ENCODE peak calls at places on chromosomes 7 and 10, in eight cellular contexts. F, R, P, N, D, S, V and U are unnamed samples.
A peak's percentile ranks its signal among the peaks of the same experiment; 100 is the strongest.

GRCh38 chr10:60549686-60550085 is 160.0 kb upstream of the ANK3 start:
- DNase-seq in F (no peak), D (no peak), S (no peak), N (no peak), R (peak; percentile 44), P (no peak), V (no peak), U (no peak)

GRCh38 chr7:16564909-16565426 is 38.3 kb downstream of the LRRC72 start:
- DNase-seq in F (no peak), D (peak; percentile 18), R (peak; percentile 87), V (no peak), P (no peak), S (no peak), N (no peak), U (peak; percentile 15)

GRCh38 chr10:17685227-17685840 is 41.4 kb downstream of the STAM start:
- DNase-seq in P (no peak), N (no peak), F (no peak), D (no peak), S (no peak), V (no peak), R (no peak), U (no peak)

GRCh38 chr7:142425281-142425680 is 167.4 kb upstream of the PRSS58 start:
- DNase-seq in R (no peak), P (no peak), D (no peak), F (no peak), N (no peak), V (no peak), S (no peak), U (no peak)

GRCh38 chr7:95904099-95904498 is 131.7 kb downstream of the DYNC1I1 start:
- DNase-seq in F (no peak), D (no peak), P (no peak), S (no peak), V (no peak), R (no peak), N (no peak), U (no peak)

GRCh38 chr7:9407816-9408215 is 974.4 kb downstream of the NXPH1 start:
- DNase-seq in D (no peak), S (no peak), R (no peak), N (no peak), P (no peak), F (no peak), V (no peak), U (no peak)

GRCh38 chr10:88664142-88664541 is at the start of gene LIPF:
- DNase-seq in D (no peak), V (no peak), P (no peak), S (no peak), R (no peak), F (no peak), N (no peak), U (no peak)

GRCh38 chr7:16114071-16114470 is 307.3 kb downstream of the CRPPA start:
- DNase-seq in N (no peak), F (no peak), P (no peak), S (no peak), V (no peak), D (no peak), R (no peak), U (no peak)

GRCh38 chr7:27245798-27246691 is 3.4 kb downstream of the EVX1 start:
- DNase-seq in P (no peak), D (no peak), R (peak; percentile 71), F (no peak), V (no peak), N (no peak), S (peak; percentile 86), U (no peak)

GRCh38 chr10:133159950-133160812 is at the start of gene KNDC1:
- DNase-seq in N (no peak), F (no peak), S (peak; percentile 81), P (peak; percentile 50), V (no peak), R (peak; percentile 75), D (no peak), U (no peak)

GRCh38 chr10:50409965-50410811 is 158.9 kb upstream of the ASAH2 start:
- DNase-seq in D (peak; percentile 16), S (no peak), V (no peak), R (peak; percentile 31), N (no peak), P (no peak), F (no peak), U (no peak)

GRCh38 chr7:102849079-102849478 is 63.7 kb upstream of the LRRC17 start:
- DNase-seq in N (no peak), R (no peak), D (no peak), F (no peak), S (no peak), P (no peak), V (no peak), U (no peak)

GRCh38 chr7:37882086-37882485 is 33.7 kb downstream of the NME8 start:
- DNase-seq in F (no peak), S (no peak), V (no peak), N (no peak), P (no peak), R (no peak), D (no peak), U (no peak)

GRCh38 chr7:803243-803635 is 29.0 kb upstream of the SUN1 start:
- DNase-seq in P (no peak), N (no peak), R (no peak), V (no peak), D (no peak), F (no peak), S (no peak), U (no peak)

GRCh38 chr7:801940-802364 is 30.3 kb upstream of the SUN1 start:
- DNase-seq in P (peak; percentile 65), N (no peak), V (no peak), R (no peak), F (peak; percentile 70), S (no peak), D (no peak), U (no peak)

GRCh38 chr7:802500-803242 is 29.6 kb upstream of the SUN1 start:
- DNase-seq in R (no peak), N (no peak), P (no peak), V (no peak), S (no peak), D (no peak), F (no peak), U (no peak)

GRCh38 chr7:794671-795329 is 37.5 kb upstream of the SUN1 start:
- DNase-seq in N (no peak), P (no peak), F (no peak), R (no peak), V (no peak), D (no peak), S (no peak), U (no peak)

DNA sequence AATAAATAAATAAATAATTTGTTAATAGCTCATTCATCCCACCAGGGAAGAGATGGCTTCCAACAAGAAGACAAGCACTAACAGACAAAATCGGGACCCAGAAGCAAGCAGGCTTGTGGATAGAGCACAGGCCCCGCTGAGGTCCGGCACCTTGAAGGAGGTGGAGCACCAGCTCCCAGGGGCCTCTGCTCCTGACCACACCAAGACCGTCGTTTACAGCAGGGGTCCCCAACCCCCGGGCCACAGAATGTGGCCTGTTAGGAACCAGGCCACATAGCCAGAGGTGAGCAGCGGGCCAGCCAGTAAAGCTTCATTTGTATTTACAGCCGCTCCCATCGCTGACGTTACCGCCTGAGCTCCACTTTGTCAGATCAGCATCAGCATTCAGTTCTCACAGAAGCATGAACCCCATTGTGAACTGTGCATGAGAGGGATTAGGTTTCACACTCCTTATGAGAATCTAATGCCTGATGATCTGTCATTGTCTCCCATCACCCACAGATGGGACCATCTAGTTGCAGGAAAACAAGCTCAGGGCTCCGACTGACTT is 33.3 kb upstream of the SUN1 start:
- DNase-seq in V (no peak), R (no peak), P (no peak), N (no peak), D (no peak), F (no peak), S (no peak), U (no peak)
- H3K27ac ChIP-seq in V (no peak overlapping the region), R (no peak overlapping the region), P (no peak overlapping the region), N (peak overlapping the region; percentile 84), D (no peak overlapping the region), F (peak overlapping the region; percentile 91), S (no peak overlapping the region), U (no peak overlapping the region)

DNA sequence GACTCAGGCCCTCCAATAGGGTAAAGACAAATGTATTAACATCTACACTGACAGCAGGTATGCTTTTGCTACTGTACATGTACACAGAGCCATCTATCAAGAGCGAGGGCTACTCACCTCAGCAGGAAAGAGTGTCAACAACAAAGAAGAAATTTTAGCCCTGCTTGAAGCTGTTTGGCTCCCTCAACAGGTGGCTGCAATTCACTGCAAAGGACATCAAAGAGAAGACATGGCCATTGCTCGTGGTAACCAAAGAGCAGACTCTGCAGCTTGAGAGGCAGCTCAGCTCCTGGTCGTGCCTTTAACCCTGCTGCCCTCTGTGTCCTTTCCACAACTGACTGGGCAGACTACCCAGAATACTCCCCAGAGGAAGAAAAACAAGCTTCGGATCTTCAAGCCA is 5.1 kb downstream of the AKR1B15 start:
- DNase-seq in N (no peak), S (peak; percentile 68), P (peak; percentile 39), R (peak; percentile 68), D (no peak), V (no peak), F (no peak), U (no peak)
- TF ChIP-seq CTCF in N (no peak), S (peak; percentile 72), P (peak; percentile 65), R (peak; percentile 78), D (peak; percentile 49), V (no peak), F (no peak), U (no peak)

GRCh38 chr10:30056767-30057355 is 2.5 kb downstream of the JCAD start:
- DNase-seq in V (no peak), F (no peak), D (no peak), S (peak; percentile 77), N (no peak), R (peak; percentile 61), P (no peak), U (no peak)
- H3K4me3 ChIP-seq in V (peak overlapping the region; percentile 83), F (no peak overlapping the region), D (no peak overlapping the region), S (peak overlapping the region; percentile 84), N (no peak overlapping the region), R (no peak overlapping the region), P (no peak overlapping the region), U (peak overlapping the region; percentile 85)

DNA sequence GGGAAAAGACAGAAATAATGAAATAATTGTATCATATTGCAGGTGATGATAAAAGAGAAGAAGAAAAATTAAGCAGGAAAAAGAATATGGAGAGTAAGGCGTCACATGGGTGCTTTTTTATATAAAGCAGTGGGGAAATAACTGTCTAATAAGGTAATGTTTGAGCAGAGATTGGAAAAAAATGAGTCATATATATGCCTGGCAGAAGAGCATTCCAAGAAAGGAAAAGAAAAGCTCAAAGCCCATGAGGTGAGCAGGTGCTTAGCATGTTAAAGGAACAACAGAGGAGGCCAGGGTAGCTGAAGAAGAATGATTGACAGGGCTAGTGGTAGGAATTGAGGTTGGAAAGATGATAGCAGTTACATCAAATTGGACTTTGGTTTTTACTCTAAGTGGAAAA is 739.5 kb downstream of the SORCS1 start:
- DNase-seq in V (no peak), S (no peak), D (no peak), R (no peak), F (no peak), N (no peak), P (no peak), U (no peak)
- H3K27ac ChIP-seq in V (no peak overlapping the region), S (no peak overlapping the region), D (peak overlapping the region; percentile 74), R (no peak overlapping the region), F (no peak overlapping the region), N (no peak overlapping the region), P (no peak overlapping the region), U (no peak overlapping the region)

GRCh38 chr10:120552262-120552661 is 95.2 kb downstream of the PLPP4 start:
- DNase-seq in F (no peak), D (no peak), N (no peak), V (no peak), P (no peak), R (no peak), S (no peak), U (no peak)
- TF ChIP-seq CTCF in F (no peak), D (no peak), N (no peak), V (no peak), P (no peak), R (no peak), S (no peak), U (no peak)

GRCh38 chr7:54159088-54159487 is 383.1 kb upstream of the VSTM2A start:
- DNase-seq in F (no peak), S (no peak), D (no peak), N (no peak), P (no peak), R (no peak), V (no peak), U (no peak)
- H3K4me3 ChIP-seq in F (no peak overlapping the region), S (no peak overlapping the region), D (no peak overlapping the region), N (no peak overlapping the region), P (no peak overlapping the region), R (peak overlapping the region; percentile 10), V (no peak overlapping the region), U (no peak overlapping the region)